ENCODE peak calls at places on chromosomes 3 and 15, in ten cellular contexts. One of them, this sample, is unnamed.

GRCh38 chr15:69568621-69569020 is 116.0 kb downstream of the RPLP1 start:
- DNase-seq in heart left ventricle: no peak
- DNase-seq in PC-9: no peak
- DNase-seq in body of pancreas: no peak
- DNase-seq in pancreas: no peak
- DNase-seq in sigmoid colon: no peak
- DNase-seq in cardiac muscle cell: no peak
- DNase-seq in breast epithelium: no peak
- DNase-seq in choroid plexus epithelial cell: peak; percentile 79
- DNase-seq in DND-41: no peak
- DNase-seq in this sample: peak; percentile 9

GRCh38 chr3:146746190-146746589 is 141.0 kb upstream of the PLSCR5 start:
- DNase-seq in heart left ventricle: no peak
- DNase-seq in PC-9: no peak
- DNase-seq in body of pancreas: no peak
- DNase-seq in pancreas: no peak
- DNase-seq in sigmoid colon: no peak
- DNase-seq in cardiac muscle cell: no peak
- DNase-seq in breast epithelium: no peak
- DNase-seq in choroid plexus epithelial cell: peak; percentile 70
- DNase-seq in DND-41: no peak
- DNase-seq in this sample: no peak

GRCh38 chr3:32421991-32422859 is 30.6 kb downstream of the CMTM7 start:
- DNase-seq in heart left ventricle: peak; percentile 84
- DNase-seq in PC-9: peak; percentile 96
- DNase-seq in body of pancreas: peak; percentile 99
- DNase-seq in pancreas: peak; percentile 93
- DNase-seq in sigmoid colon: peak; percentile 94
- DNase-seq in cardiac muscle cell: no peak
- DNase-seq in breast epithelium: peak; percentile 95
- DNase-seq in choroid plexus epithelial cell: peak; percentile 78
- DNase-seq in DND-41: no peak
- DNase-seq in this sample: peak; percentile 69

GRCh38 chr15:63860161-63860954 is 26.6 kb upstream of the HERC1 start:
- DNase-seq in heart left ventricle: no peak
- DNase-seq in PC-9: no peak
- DNase-seq in body of pancreas: no peak
- DNase-seq in pancreas: no peak
- DNase-seq in sigmoid colon: no peak
- DNase-seq in cardiac muscle cell: no peak
- DNase-seq in breast epithelium: no peak
- DNase-seq in choroid plexus epithelial cell: no peak
- DNase-seq in DND-41: peak; percentile 73
- DNase-seq in this sample: no peak

GRCh38 chr15:66789029-66790025 is 87.3 kb downstream of the SMAD6 start:
- DNase-seq in heart left ventricle: peak; percentile 66
- DNase-seq in PC-9: no peak
- DNase-seq in body of pancreas: peak; percentile 65
- DNase-seq in pancreas: no peak
- DNase-seq in sigmoid colon: no peak
- DNase-seq in cardiac muscle cell: peak; percentile 43
- DNase-seq in breast epithelium: no peak
- DNase-seq in choroid plexus epithelial cell: peak; percentile 89
- DNase-seq in DND-41: peak; percentile 37
- DNase-seq in this sample: peak; percentile 92

GRCh38 chr3:22981176-22981575 is 222.0 kb upstream of the UBE2E2 start:
- DNase-seq in heart left ventricle: no peak
- DNase-seq in PC-9: no peak
- DNase-seq in body of pancreas: no peak
- DNase-seq in pancreas: no peak
- DNase-seq in sigmoid colon: no peak
- DNase-seq in cardiac muscle cell: no peak
- DNase-seq in breast epithelium: no peak
- DNase-seq in choroid plexus epithelial cell: peak; percentile 14
- DNase-seq in DND-41: no peak
- DNase-seq in this sample: no peak

GRCh38 chr3:151351648-151352047 is 22.3 kb upstream of the P2RY13 start:
- DNase-seq in heart left ventricle: no peak
- DNase-seq in PC-9: no peak
- DNase-seq in body of pancreas: no peak
- DNase-seq in pancreas: no peak
- DNase-seq in sigmoid colon: no peak
- DNase-seq in cardiac muscle cell: no peak
- DNase-seq in breast epithelium: no peak
- DNase-seq in choroid plexus epithelial cell: no peak
- DNase-seq in DND-41: no peak
- DNase-seq in this sample: no peak

GRCh38 chr3:19725000-19725399 is 209.0 kb downstream of the EFHB start:
- DNase-seq in heart left ventricle: no peak
- DNase-seq in PC-9: no peak
- DNase-seq in body of pancreas: no peak
- DNase-seq in pancreas: no peak
- DNase-seq in sigmoid colon: no peak
- DNase-seq in cardiac muscle cell: no peak
- DNase-seq in breast epithelium: no peak
- DNase-seq in choroid plexus epithelial cell: no peak
- DNase-seq in DND-41: no peak
- DNase-seq in this sample: no peak

GRCh38 chr3:45055032-45055410 is 28.9 kb downstream of the CLEC3B start:
- DNase-seq in heart left ventricle: no peak
- DNase-seq in PC-9: no peak
- DNase-seq in body of pancreas: no peak
- DNase-seq in pancreas: no peak
- DNase-seq in sigmoid colon: no peak
- DNase-seq in cardiac muscle cell: no peak
- DNase-seq in breast epithelium: no peak
- DNase-seq in choroid plexus epithelial cell: peak; percentile 84
- DNase-seq in DND-41: no peak
- DNase-seq in this sample: peak; percentile 85

GRCh38 chr15:60507596-60508424 is 28.9 kb upstream of the ICE2 start:
- DNase-seq in heart left ventricle: no peak
- DNase-seq in PC-9: peak; percentile 45
- DNase-seq in body of pancreas: peak; percentile 62
- DNase-seq in pancreas: no peak
- DNase-seq in sigmoid colon: peak; percentile 69
- DNase-seq in cardiac muscle cell: peak; percentile 52
- DNase-seq in breast epithelium: no peak
- DNase-seq in choroid plexus epithelial cell: peak; percentile 89
- DNase-seq in DND-41: peak; percentile 48
- DNase-seq in this sample: peak; percentile 75

GRCh38 chr3:177193706-177194268 is 3.5 kb downstream of the TBL1XR1 start:
- DNase-seq in heart left ventricle: no peak
- DNase-seq in PC-9: no peak
- DNase-seq in body of pancreas: no peak
- DNase-seq in pancreas: no peak
- DNase-seq in sigmoid colon: no peak
- DNase-seq in cardiac muscle cell: no peak
- DNase-seq in breast epithelium: no peak
- DNase-seq in choroid plexus epithelial cell: no peak
- DNase-seq in DND-41: no peak
- DNase-seq in this sample: no peak

GRCh38 chr3:177195941-177196472 is 1.3 kb downstream of the TBL1XR1 start:
- DNase-seq in heart left ventricle: no peak
- DNase-seq in PC-9: no peak
- DNase-seq in body of pancreas: peak; percentile 21
- DNase-seq in pancreas: peak; percentile 32
- DNase-seq in sigmoid colon: no peak
- DNase-seq in cardiac muscle cell: peak; percentile 11
- DNase-seq in breast epithelium: no peak
- DNase-seq in choroid plexus epithelial cell: peak; percentile 34
- DNase-seq in DND-41: no peak
- DNase-seq in this sample: peak; percentile 13

GRCh38 chr3:177195242-177195940 is 1.9 kb downstream of the TBL1XR1 start:
- DNase-seq in heart left ventricle: no peak
- DNase-seq in PC-9: peak; percentile 15
- DNase-seq in body of pancreas: peak; percentile 56
- DNase-seq in pancreas: peak; percentile 31
- DNase-seq in sigmoid colon: no peak
- DNase-seq in cardiac muscle cell: peak; percentile 61
- DNase-seq in breast epithelium: no peak
- DNase-seq in choroid plexus epithelial cell: peak; percentile 80
- DNase-seq in DND-41: peak; percentile 46
- DNase-seq in this sample: peak; percentile 57

GRCh38 chr3:177196473-177197040 is 725 bp downstream of the TBL1XR1 start:
- DNase-seq in heart left ventricle: no peak
- DNase-seq in PC-9: peak; percentile 33
- DNase-seq in body of pancreas: peak; percentile 60
- DNase-seq in pancreas: peak; percentile 57
- DNase-seq in sigmoid colon: peak; percentile 71
- DNase-seq in cardiac muscle cell: peak; percentile 70
- DNase-seq in breast epithelium: peak; percentile 57
- DNase-seq in choroid plexus epithelial cell: peak; percentile 72
- DNase-seq in DND-41: peak; percentile 70
- DNase-seq in this sample: peak; percentile 39

GRCh38 chr3:177194319-177194718 is 3.0 kb downstream of the TBL1XR1 start:
- DNase-seq in heart left ventricle: no peak
- DNase-seq in PC-9: no peak
- DNase-seq in body of pancreas: no peak
- DNase-seq in pancreas: no peak
- DNase-seq in sigmoid colon: no peak
- DNase-seq in cardiac muscle cell: no peak
- DNase-seq in breast epithelium: no peak
- DNase-seq in choroid plexus epithelial cell: no peak
- DNase-seq in DND-41: no peak
- DNase-seq in this sample: no peak
- H3K4me3 ChIP-seq in heart left ventricle: no peak overlapping the region
- H3K4me3 ChIP-seq in PC-9: peak overlapping the region; percentile 82
- H3K4me3 ChIP-seq in body of pancreas: no peak overlapping the region
- H3K4me3 ChIP-seq in pancreas: no peak overlapping the region
- H3K4me3 ChIP-seq in sigmoid colon: no peak overlapping the region
- H3K4me3 ChIP-seq in cardiac muscle cell: peak overlapping the region; percentile 99
- H3K4me3 ChIP-seq in breast epithelium: no peak overlapping the region
- H3K4me3 ChIP-seq in choroid plexus epithelial cell: peak overlapping the region; percentile 86
- H3K4me3 ChIP-seq in DND-41: peak overlapping the region; percentile 72
- H3K4me3 ChIP-seq in this sample: no peak overlapping the region

GRCh38 chr15:51348688-51349087 is 7.2 kb downstream of the GLDN start:
- DNase-seq in heart left ventricle: no peak
- DNase-seq in PC-9: no peak
- DNase-seq in body of pancreas: no peak
- DNase-seq in pancreas: no peak
- DNase-seq in sigmoid colon: no peak
- DNase-seq in cardiac muscle cell: no peak
- DNase-seq in breast epithelium: no peak
- DNase-seq in choroid plexus epithelial cell: no peak
- DNase-seq in DND-41: no peak
- DNase-seq in this sample: no peak

GRCh38 chr15:51343466-51343865 is 2.0 kb downstream of the GLDN start:
- DNase-seq in heart left ventricle: no peak
- DNase-seq in PC-9: no peak
- DNase-seq in body of pancreas: no peak
- DNase-seq in pancreas: no peak
- DNase-seq in sigmoid colon: no peak
- DNase-seq in cardiac muscle cell: no peak
- DNase-seq in breast epithelium: no peak
- DNase-seq in choroid plexus epithelial cell: no peak
- DNase-seq in DND-41: no peak
- DNase-seq in this sample: no peak

GRCh38 chr15:51350723-51351122 is 9.3 kb downstream of the GLDN start:
- DNase-seq in heart left ventricle: no peak
- DNase-seq in PC-9: no peak
- DNase-seq in body of pancreas: no peak
- DNase-seq in pancreas: no peak
- DNase-seq in sigmoid colon: no peak
- DNase-seq in cardiac muscle cell: no peak
- DNase-seq in breast epithelium: no peak
- DNase-seq in choroid plexus epithelial cell: no peak
- DNase-seq in DND-41: no peak
- DNase-seq in this sample: no peak

GRCh38 chr15:51349156-51349844 is 7.8 kb downstream of the GLDN start:
- DNase-seq in heart left ventricle: no peak
- DNase-seq in PC-9: no peak
- DNase-seq in body of pancreas: no peak
- DNase-seq in pancreas: no peak
- DNase-seq in sigmoid colon: no peak
- DNase-seq in cardiac muscle cell: peak; percentile 29
- DNase-seq in breast epithelium: no peak
- DNase-seq in choroid plexus epithelial cell: peak; percentile 24
- DNase-seq in DND-41: no peak
- DNase-seq in this sample: no peak
- TF ChIP-seq CTCF in heart left ventricle: no peak
- TF ChIP-seq CTCF in PC-9: no peak
- TF ChIP-seq CTCF in body of pancreas: no peak
- TF ChIP-seq CTCF in pancreas: no peak
- TF ChIP-seq CTCF in sigmoid colon: no peak
- TF ChIP-seq CTCF in cardiac muscle cell: no peak
- TF ChIP-seq CTCF in breast epithelium: no peak
- TF ChIP-seq CTCF in choroid plexus epithelial cell: no peak
- TF ChIP-seq CTCF in DND-41: no peak
- TF ChIP-seq CTCF in this sample: no peak

GRCh38 chr3:100796556-100796955 is 87.3 kb downstream of the TFG start:
- DNase-seq in heart left ventricle: no peak
- DNase-seq in PC-9: no peak
- DNase-seq in body of pancreas: no peak
- DNase-seq in pancreas: no peak
- DNase-seq in sigmoid colon: no peak
- DNase-seq in cardiac muscle cell: peak; percentile 9
- DNase-seq in breast epithelium: no peak
- DNase-seq in choroid plexus epithelial cell: peak; percentile 63
- DNase-seq in DND-41: no peak
- DNase-seq in this sample: peak; percentile 29
- H3K4me3 ChIP-seq in heart left ventricle: no peak overlapping the region
- H3K4me3 ChIP-seq in PC-9: no peak overlapping the region
- H3K4me3 ChIP-seq in body of pancreas: no peak overlapping the region
- H3K4me3 ChIP-seq in pancreas: no peak overlapping the region
- H3K4me3 ChIP-seq in sigmoid colon: no peak overlapping the region
- H3K4me3 ChIP-seq in cardiac muscle cell: no peak overlapping the region
- H3K4me3 ChIP-seq in breast epithelium: no peak overlapping the region
- H3K4me3 ChIP-seq in choroid plexus epithelial cell: peak overlapping the region; percentile 25
- H3K4me3 ChIP-seq in DND-41: no peak overlapping the region
- H3K4me3 ChIP-seq in this sample: no peak overlapping the region

GRCh38 chr3:65443739-65444447 is 594.8 kb downstream of the MAGI1 start:
- DNase-seq in heart left ventricle: no peak
- DNase-seq in PC-9: no peak
- DNase-seq in body of pancreas: no peak
- DNase-seq in pancreas: no peak
- DNase-seq in sigmoid colon: no peak
- DNase-seq in cardiac muscle cell: no peak
- DNase-seq in breast epithelium: no peak
- DNase-seq in choroid plexus epithelial cell: no peak
- DNase-seq in DND-41: no peak
- DNase-seq in this sample: no peak

GRCh38 chr3:65438612-65439011 is 600.1 kb downstream of the MAGI1 start:
- DNase-seq in heart left ventricle: no peak
- DNase-seq in PC-9: no peak
- DNase-seq in body of pancreas: no peak
- DNase-seq in pancreas: no peak
- DNase-seq in sigmoid colon: no peak
- DNase-seq in cardiac muscle cell: no peak
- DNase-seq in breast epithelium: no peak
- DNase-seq in choroid plexus epithelial cell: no peak
- DNase-seq in DND-41: no peak
- DNase-seq in this sample: no peak

GRCh38 chr3:65438096-65438495 is 600.6 kb downstream of the MAGI1 start:
- DNase-seq in heart left ventricle: no peak
- DNase-seq in PC-9: no peak
- DNase-seq in body of pancreas: no peak
- DNase-seq in pancreas: no peak
- DNase-seq in sigmoid colon: no peak
- DNase-seq in cardiac muscle cell: no peak
- DNase-seq in breast epithelium: no peak
- DNase-seq in choroid plexus epithelial cell: no peak
- DNase-seq in DND-41: no peak
- DNase-seq in this sample: no peak

GRCh38 chr3:65436580-65436979 is 602.1 kb downstream of the MAGI1 start:
- DNase-seq in heart left ventricle: no peak
- DNase-seq in PC-9: peak; percentile 15
- DNase-seq in body of pancreas: no peak
- DNase-seq in pancreas: no peak
- DNase-seq in sigmoid colon: no peak
- DNase-seq in cardiac muscle cell: peak; percentile 25
- DNase-seq in breast epithelium: no peak
- DNase-seq in choroid plexus epithelial cell: peak; percentile 17
- DNase-seq in DND-41: no peak
- DNase-seq in this sample: peak; percentile 12

GRCh38 chr3:65439641-65440040 is 599.1 kb downstream of the MAGI1 start:
- DNase-seq in heart left ventricle: peak; percentile 62
- DNase-seq in PC-9: peak; percentile 46
- DNase-seq in body of pancreas: peak; percentile 49
- DNase-seq in pancreas: peak; percentile 15
- DNase-seq in sigmoid colon: peak; percentile 71
- DNase-seq in cardiac muscle cell: peak; percentile 75
- DNase-seq in breast epithelium: peak; percentile 52
- DNase-seq in choroid plexus epithelial cell: peak; percentile 85
- DNase-seq in DND-41: peak; percentile 4
- DNase-seq in this sample: peak; percentile 56
- TF ChIP-seq CTCF in heart left ventricle: peak; percentile 44
- TF ChIP-seq CTCF in PC-9: peak; percentile 59
- TF ChIP-seq CTCF in body of pancreas: peak; percentile 50
- TF ChIP-seq CTCF in pancreas: peak; percentile 27
- TF ChIP-seq CTCF in sigmoid colon: peak; percentile 73
- TF ChIP-seq CTCF in cardiac muscle cell: peak; percentile 65
- TF ChIP-seq CTCF in breast epithelium: peak; percentile 36
- TF ChIP-seq CTCF in choroid plexus epithelial cell: peak; percentile 86
- TF ChIP-seq CTCF in DND-41: no peak
- TF ChIP-seq CTCF in this sample: peak; percentile 68